ENCODE peak calls at places on chromosomes 6 and 20, in nine cellular contexts. B, S, Z, V, D, U, R, X and E are unnamed samples.

GRCh38 chr6:34565722-34566137 is 9.6 kb upstream of the SPDEF start:
- DNase-seq in B (no peak), S (no peak), Z (no peak), V (no peak), D (no peak), U (no peak), R (no peak), X (no peak), E (no peak)

GRCh38 chr20:6298049-6298448 is 175.2 kb upstream of the FERMT1 start:
- DNase-seq in B (no peak), S (no peak), Z (no peak), V (no peak), D (no peak), U (no peak), R (no peak), X (no peak), E (no peak)

GRCh38 chr6:170227521-170227983 is 63.3 kb downstream of the DLL1 start:
- DNase-seq in B (no peak), S (peak), Z (peak), V (no peak), D (no peak), U (no peak), R (peak), X (no peak), E (no peak)

GRCh38 chr20:37202267-37202943 is 23.1 kb upstream of the MROH8 start:
- DNase-seq in B (peak), S (no peak), Z (peak), V (peak), D (no peak), U (no peak), R (no peak), X (no peak), E (no peak)

GRCh38 chr6:43181621-43181941 is 415 bp upstream of the CUL9 start:
- DNase-seq in B (no peak), S (no peak), Z (no peak), V (no peak), D (no peak), U (no peak), R (no peak), X (no peak), E (no peak)

GRCh38 chr6:7300890-7301289 is 12.1 kb downstream of the SSR1 start:
- DNase-seq in B (no peak), S (no peak), Z (no peak), V (no peak), D (no peak), U (no peak), R (no peak), X (no peak), E (no peak)

GRCh38 chr20:36118372-36118771 is 36.2 kb upstream of the EPB41L1 start:
- DNase-seq in B (no peak), S (no peak), Z (no peak), V (no peak), D (no peak), U (no peak), R (no peak), X (no peak), E (no peak)

GRCh38 chr6:121849477-121849876 is 414.0 kb downstream of the GJA1 start:
- DNase-seq in B (peak), S (no peak), Z (peak), V (peak), D (no peak), U (peak), R (no peak), X (no peak), E (no peak)

GRCh38 chr20:58088105-58088504 is 140.3 kb downstream of the ANKRD60 start:
- DNase-seq in B (no peak), S (no peak), Z (no peak), V (no peak), D (no peak), U (no peak), R (no peak), X (no peak), E (no peak)

GRCh38 chr6:100349366-100349765 is 115.4 kb downstream of the SIM1 start:
- DNase-seq in B (no peak), S (no peak), Z (no peak), V (no peak), D (no peak), U (no peak), R (no peak), X (no peak), E (no peak)

GRCh38 chr6:118295336-118295735 is 252.8 kb upstream of the PLN start:
- DNase-seq in B (no peak), S (peak), Z (no peak), V (no peak), D (no peak), U (no peak), R (peak), X (no peak), E (no peak)

GRCh38 chr6:15512126-15512525 is 150.7 kb downstream of the DTNBP1 start:
- DNase-seq in B (no peak), S (peak), Z (peak), V (no peak), D (no peak), U (no peak), R (no peak), X (no peak), E (no peak)

GRCh38 chr20:21102691-21103311 is 3.4 kb downstream of the LINC00237 start:
- DNase-seq in B (no peak), S (peak), Z (no peak), V (no peak), D (no peak), U (peak), R (no peak), X (no peak), E (no peak)

GRCh38 chr20:3199206-3199605 is 5.3 kb downstream of the DDRGK1 start:
- DNase-seq in B (no peak), S (no peak), Z (no peak), V (no peak), D (no peak), U (no peak), R (no peak), X (no peak), E (no peak)

GRCh38 chr6:421211-421610 is 29.7 kb downstream of the IRF4 start:
- DNase-seq in B (no peak), S (no peak), Z (no peak), V (no peak), D (no peak), U (no peak), R (no peak), X (no peak), E (no peak)

GRCh38 chr6:166251196-166251595 is 57.0 kb downstream of the PRR18 start:
- DNase-seq in B (no peak), S (no peak), Z (no peak), V (no peak), D (no peak), U (no peak), R (no peak), X (no peak), E (no peak)

GRCh38 chr20:3229158-3229557 is 9.8 kb downstream of the SLC4A11 start:
- DNase-seq in B (no peak), S (no peak), Z (no peak), V (no peak), D (no peak), U (no peak), R (no peak), X (no peak), E (no peak)

GRCh38 chr20:50116368-50116999 is 3.5 kb upstream of the UBE2V1 start:
- DNase-seq in B (no peak), S (no peak), Z (no peak), V (no peak), D (no peak), U (no peak), R (no peak), X (no peak), E (no peak)

GRCh38 chr20:45833883-45834796 is 541 bp downstream of the SNX21 start:
- DNase-seq in B (no peak), S (peak), Z (peak), V (peak), D (no peak), U (peak), R (peak), X (peak), E (peak)

GRCh38 chr20:1033751-1034419 is 31.8 kb upstream of the RSPO4 start:
- DNase-seq in B (no peak), S (peak), Z (no peak), V (no peak), D (no peak), U (no peak), R (no peak), X (no peak), E (no peak)

GRCh38 chr6:71383891-71384489 is 95.4 kb downstream of the OGFRL1 start:
- DNase-seq in B (no peak), S (no peak), Z (peak), V (peak), D (peak), U (no peak), R (no peak), X (no peak), E (no peak)

GRCh38 chr6:21861942-21862341 is 268.4 kb downstream of the SOX4 start:
- DNase-seq in B (no peak), S (no peak), Z (no peak), V (no peak), D (no peak), U (no peak), R (no peak), X (no peak), E (no peak)

GRCh38 chr20:36880741-36881250 is 4.9 kb downstream of the TLDC2 start:
- DNase-seq in B (no peak), S (no peak), Z (no peak), V (no peak), D (no peak), U (no peak), R (no peak), X (no peak), E (no peak)

GRCh38 chr20:11001767-11002540 is 328.2 kb upstream of the JAG1 start:
- DNase-seq in B (peak), S (no peak), Z (peak), V (peak), D (no peak), U (no peak), R (no peak), X (no peak), E (no peak)

GRCh38 chr20:59002388-59002787 is 4.7 kb downstream of the CTSZ start:
- DNase-seq in B (no peak), S (no peak), Z (no peak), V (no peak), D (no peak), U (no peak), R (no peak), X (no peak), E (no peak)

GRCh38 chr6:29678114-29678513 is 2.8 kb downstream of the ZFP57 start:
- DNase-seq in B (no peak), S (no peak), Z (no peak), V (no peak), D (no peak), U (no peak), R (no peak), X (no peak), E (no peak)

GRCh38 chr6:125747589-125748533 is 1.6 kb upstream of the HEY2 start:
- DNase-seq in B (no peak), S (peak), Z (no peak), V (no peak), D (peak), U (peak), R (peak), X (peak), E (no peak)

GRCh38 chr6:142631517-142632385 is 313.2 kb downstream of the HIVEP2 start:
- DNase-seq in B (peak), S (no peak), Z (peak), V (peak), D (no peak), U (no peak), R (no peak), X (no peak), E (no peak)

GRCh38 chr6:98343004-98343403 is 491.4 kb upstream of the POU3F2 start:
- DNase-seq in B (no peak), S (no peak), Z (peak), V (no peak), D (peak), U (no peak), R (no peak), X (no peak), E (no peak)

GRCh38 chr20:43492101-43492500 is 15.4 kb upstream of the L3MBTL1 start:
- DNase-seq in B (no peak), S (no peak), Z (peak), V (no peak), D (no peak), U (no peak), R (no peak), X (no peak), E (no peak)

GRCh38 chr20:7159903-7160302 is 392.4 kb downstream of the BMP2 start:
- DNase-seq in B (no peak), S (no peak), Z (no peak), V (no peak), D (no peak), U (no peak), R (no peak), X (no peak), E (no peak)

GRCh38 chr20:5000263-5001173 is 792 bp downstream of the SLC23A2 start:
- DNase-seq in B (no peak), S (peak), Z (no peak), V (no peak), D (peak), U (peak), R (peak), X (peak), E (peak)

GRCh38 chr20:2602746-2603145 is 49.7 kb upstream of the NOP56 start:
- DNase-seq in B (no peak), S (no peak), Z (no peak), V (peak), D (no peak), U (no peak), R (no peak), X (no peak), E (no peak)

GRCh38 chr6:131946404-131946991 is 4.7 kb downstream of the CCN2 start:
- DNase-seq in B (no peak), S (no peak), Z (peak), V (peak), D (no peak), U (no peak), R (no peak), X (no peak), E (no peak)